ENCODE peak calls at places on chromosomes 12 and 14, in eight cellular contexts. K, D, A, J, Q, S, M and X are unnamed samples.
A peak's percentile ranks its signal among the peaks of the same experiment; 100 is the strongest.

GRCh38 chr14:74062809-74063150 is 21.5 kb downstream of the ALDH6A1 start:
- DNase-seq in J (no peak), S (peak; percentile 38), M (no peak), K (no peak), A (peak; percentile 68), Q (no peak), D (no peak), X (no peak)

GRCh38 chr12:22993639-22994038 is 368.7 kb downstream of the ETNK1 start:
- DNase-seq in K (no peak), J (peak; percentile 52), M (peak; percentile 38), S (peak; percentile 53), A (no peak), Q (no peak), D (no peak), X (no peak)

GRCh38 chr12:116323696-116324386 is 46.3 kb upstream of the MED13L start:
- DNase-seq in D (no peak), M (no peak), Q (no peak), K (no peak), J (no peak), S (no peak), A (no peak), X (no peak)

GRCh38 chr12:132550830-132551229 is 59.6 kb downstream of the LRCOL1 start:
- DNase-seq in J (no peak), Q (no peak), S (no peak), K (no peak), A (no peak), M (no peak), D (no peak), X (no peak)

GRCh38 chr12:118402251-118402650 is 25.9 kb downstream of the SUDS3 start:
- DNase-seq in Q (no peak), K (no peak), D (peak; percentile 90), J (peak; percentile 41), M (peak; percentile 79), S (peak; percentile 51), A (no peak), X (no peak)

GRCh38 chr14:22977684-22978486 is 4.5 kb downstream of the AJUBA start:
- DNase-seq in M (peak; percentile 57), S (peak; percentile 67), J (no peak), D (peak; percentile 73), A (peak; percentile 92), Q (peak; percentile 97), K (peak; percentile 93), X (peak; percentile 71)

GRCh38 chr12:23757541-23757962 is 191.9 kb downstream of the SOX5 start:
- DNase-seq in M (no peak), S (no peak), D (peak; percentile 46), K (no peak), Q (peak; percentile 90), A (no peak), J (no peak), X (no peak)

GRCh38 chr12:42691991-42692557 is 102.5 kb upstream of the PRICKLE1 start:
- DNase-seq in S (no peak), Q (no peak), M (no peak), J (no peak), A (no peak), K (no peak), D (peak; percentile 25), X (no peak)

GRCh38 chr12:111248221-111248620 is 120.7 kb downstream of the PHETA1 start:
- DNase-seq in Q (no peak), J (no peak), A (peak; percentile 73), S (peak; percentile 79), D (peak; percentile 31), K (no peak), M (no peak), X (no peak)

GRCh38 chr12:1103051-1103450 is 112.0 kb downstream of the ERC1 start:
- DNase-seq in M (no peak), Q (peak; percentile 65), A (no peak), K (no peak), S (no peak), J (no peak), D (no peak), X (no peak)

GRCh38 chr12:106431839-106432411 is 74.4 kb downstream of the POLR3B start:
- DNase-seq in M (no peak), Q (no peak), K (no peak), A (no peak), D (no peak), S (no peak), J (no peak), X (no peak)

DNA sequence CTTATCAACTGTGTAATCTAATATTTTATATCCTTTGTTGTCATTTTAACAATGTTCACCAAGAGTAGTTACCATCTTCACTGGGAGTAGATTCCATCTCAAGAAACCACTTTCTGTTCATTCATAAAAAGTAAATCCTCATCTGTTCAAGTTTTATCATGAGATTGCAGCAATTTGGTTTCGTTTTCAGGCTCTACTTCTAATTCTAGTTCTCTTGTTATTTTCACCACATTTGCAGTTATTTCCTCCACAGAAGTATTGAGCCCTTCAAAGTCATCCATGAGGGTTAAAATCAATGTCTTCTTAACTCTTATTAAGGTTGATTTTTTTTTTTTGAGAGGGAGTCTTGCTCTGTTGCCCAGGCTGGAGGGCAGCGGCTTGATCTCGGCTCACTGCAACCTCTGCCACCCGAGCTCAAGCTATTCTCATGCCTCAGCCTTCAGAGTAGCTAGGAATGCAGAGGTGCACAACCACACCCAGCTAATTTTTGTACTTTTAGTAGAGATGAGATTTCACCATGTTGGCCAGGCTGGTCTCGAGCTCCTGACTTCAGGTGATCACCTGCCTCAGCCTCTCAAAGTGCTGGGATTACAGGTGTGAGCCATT is 276.6 kb downstream of the ACSS3 start:
- DNase-seq in J (no peak), A (no peak), Q (no peak), D (no peak), K (no peak), S (no peak), M (no peak), X (no peak)
- H3K4me3 ChIP-seq in J (no peak overlapping the region), A (peak overlapping the region; percentile 44), Q (no peak overlapping the region), D (no peak overlapping the region), K (no peak overlapping the region), S (no peak overlapping the region), M (no peak overlapping the region), X (no peak overlapping the region)

DNA sequence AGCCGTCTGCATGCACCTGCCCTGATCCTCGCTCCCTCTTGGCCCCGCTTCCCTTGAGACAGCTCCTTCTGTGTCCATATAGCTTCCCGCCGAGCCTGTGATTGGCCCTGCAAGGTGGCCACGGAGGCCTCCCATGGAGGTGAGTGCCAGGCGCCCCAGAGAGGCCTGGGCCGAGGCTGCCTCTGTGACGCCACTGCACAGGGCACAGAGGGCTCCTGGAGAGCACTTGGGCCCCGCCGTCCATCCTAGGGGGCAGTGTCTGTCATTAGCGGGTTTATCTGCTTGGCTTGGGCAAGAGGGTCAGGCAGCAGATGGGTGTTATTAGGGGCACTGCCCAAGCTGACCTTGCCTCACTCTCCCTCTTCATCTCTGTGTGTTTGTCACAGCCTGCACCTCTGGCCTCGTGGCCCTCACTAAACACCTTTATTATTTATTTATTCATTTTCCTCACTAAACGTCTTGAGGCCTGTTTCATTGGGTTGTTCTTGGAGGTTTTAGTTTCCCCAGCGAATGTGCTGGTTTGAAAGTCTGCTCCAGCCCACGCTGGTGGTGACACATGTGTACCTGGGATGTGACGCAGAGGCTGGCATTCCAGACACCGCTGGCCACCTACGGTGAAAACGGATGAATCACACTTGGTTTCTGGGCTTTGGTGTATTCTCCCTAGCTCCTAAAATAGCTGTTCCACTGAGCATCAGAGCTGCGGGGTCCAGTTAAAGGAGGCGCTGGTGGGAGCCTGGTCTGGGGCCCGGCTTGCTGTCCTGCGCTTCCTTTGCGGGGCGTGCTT is 5.9 kb downstream of the ZFYVE21 start:
- DNase-seq in J (peak; percentile 82), K (no peak), D (peak; percentile 63), M (peak; percentile 91), A (peak; percentile 95), Q (no peak), S (peak; percentile 88), X (peak; percentile 47)
- TF ChIP-seq CTCF in J (no peak), K (no peak), D (no peak), M (peak; percentile 2), A (peak; percentile 15), Q (no peak), S (no peak), X (no peak)

GRCh38 chr12:11633968-11634367 is 15.5 kb upstream of the ETV6 start:
- DNase-seq in M (peak; percentile 45), K (no peak), A (peak; percentile 76), S (no peak), Q (no peak), J (no peak), D (no peak), X (peak; percentile 84)

GRCh38 chr12:11628353-11628752 is 21.1 kb upstream of the ETV6 start:
- DNase-seq in M (no peak), S (no peak), J (no peak), Q (no peak), A (peak; percentile 30), D (no peak), K (no peak), X (no peak)

GRCh38 chr12:11635341-11635740 is 14.1 kb upstream of the ETV6 start:
- DNase-seq in Q (no peak), S (peak; percentile 93), A (peak; percentile 51), J (no peak), K (no peak), D (peak; percentile 33), M (no peak), X (no peak)

GRCh38 chr12:11631288-11631687 is 18.2 kb upstream of the ETV6 start:
- DNase-seq in A (no peak), S (no peak), K (no peak), M (no peak), D (no peak), J (no peak), Q (no peak), X (no peak)

DNA sequence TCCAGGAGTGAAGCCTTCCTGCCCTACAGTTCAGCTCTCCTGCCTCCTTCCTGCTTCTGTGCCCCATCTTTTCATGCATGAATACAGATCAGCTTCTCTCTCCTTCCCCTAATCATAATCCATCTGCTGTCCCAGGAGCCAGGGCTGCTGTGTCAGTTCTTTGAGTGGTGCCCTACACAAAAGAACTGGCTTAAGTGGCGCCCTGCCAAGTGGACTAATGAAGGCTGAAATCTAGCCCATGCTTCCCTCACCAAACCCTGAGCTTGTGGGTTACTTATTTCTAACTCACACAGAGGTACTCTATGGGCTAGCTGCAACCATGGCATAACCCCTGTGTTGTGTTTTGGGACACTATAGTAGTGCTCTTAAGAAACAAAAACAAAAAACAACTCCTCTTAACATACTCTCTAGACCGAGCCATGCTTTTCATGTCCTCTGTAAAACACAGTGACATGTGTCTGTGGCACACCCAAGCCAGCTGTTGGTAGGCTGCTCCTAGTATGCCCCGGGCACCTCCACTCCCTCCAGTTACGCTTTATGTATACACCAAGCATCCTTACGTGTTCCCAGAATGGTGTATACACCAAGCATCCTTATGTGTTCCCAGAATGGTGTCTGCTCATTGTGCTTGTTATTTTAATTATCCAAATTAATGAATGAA is 19.3 kb upstream of the ETV6 start:
- DNase-seq in D (no peak), J (no peak), K (no peak), M (no peak), Q (peak; percentile 51), S (no peak), A (no peak), X (no peak)
- H3K4me3 ChIP-seq in D (no peak overlapping the region), J (no peak overlapping the region), K (no peak overlapping the region), M (no peak overlapping the region), Q (no peak overlapping the region), S (no peak overlapping the region), A (no peak overlapping the region), X (no peak overlapping the region)

GRCh38 chr12:77615331-77615730 is 215.4 kb upstream of the NAV3 start:
- DNase-seq in M (peak; percentile 9), S (peak; percentile 64), Q (peak; percentile 15), K (no peak), A (peak; percentile 33), J (no peak), D (peak; percentile 7), X (no peak)
- TF ChIP-seq CTCF in M (peak; percentile 49), S (peak; percentile 70), Q (peak; percentile 43), K (no peak), A (peak; percentile 47), J (peak; percentile 32), D (no peak), X (peak; percentile 16)

GRCh38 chr12:31317471-31318397 is 8.2 kb downstream of the SINHCAF start:
- DNase-seq in K (no peak), J (no peak), S (no peak), D (peak; percentile 46), M (peak; percentile 57), Q (peak; percentile 27), A (no peak), X (no peak)
- H3K4me3 ChIP-seq in K (peak overlapping the region; percentile 25), J (peak overlapping the region; percentile 26), S (peak overlapping the region; percentile 10), D (peak overlapping the region; percentile 1), M (peak overlapping the region; percentile 33), Q (peak overlapping the region; percentile 24), A (peak overlapping the region; percentile 60), X (peak overlapping the region; percentile 14)